ENCODE peak calls at places on chromosomes 4 and X, in eight cellular contexts. R is endothelial cell of umbilical vein, N is transverse colon, V is endodermal cell, Z is hepatocyte, H is cardiac muscle cell, F is IMR-90, T is stomach. A is an unnamed sample. For H3K4me1, the result is how much of the 10 kb centered on the place peaks cover.

GRCh38 chrX:7435822-7436221 is 287.9 kb upstream of the PUDP start:
- DNase-seq in R (no peak), N (no peak), V (no peak), Z (no peak), H (no peak), F (no peak), T (no peak), A (no peak)

GRCh38 chr4:33386761-33387160 is 2666.6 kb downstream of the PCDH7 start:
- DNase-seq in R (no peak), N (no peak), V (no peak), Z (no peak), H (peak), F (no peak), T (no peak), A (no peak)

GRCh38 chrX:13506574-13506973 is 62.8 kb upstream of the EGFL6 start:
- DNase-seq in R (peak), N (peak), V (peak), Z (peak), H (peak), F (peak), T (peak), A (peak)

GRCh38 chr4:56326363-56326762 is 60.9 kb downstream of the AASDH start:
- DNase-seq in R (peak), N (no peak), V (no peak), Z (no peak), H (peak), F (peak), T (no peak), A (no peak)

GRCh38 chrX:151871244-151871643 is 41.4 kb upstream of the MAGEA4 start:
- DNase-seq in R (peak), N (no peak), V (no peak), Z (no peak), H (peak), F (peak), T (no peak), A (no peak)

GRCh38 chr4:10173754-10174749 is 57.5 kb upstream of the WDR1 start:
- DNase-seq in R (no peak), N (peak), V (no peak), Z (peak), H (peak), F (no peak), T (peak), A (no peak)

GRCh38 chrX:152936306-152936705 is 38.4 kb downstream of the ZNF185 start:
- DNase-seq in R (no peak), N (no peak), V (no peak), Z (no peak), H (no peak), F (no peak), T (no peak), A (no peak)

GRCh38 chrX:6990552-6991193 is 156.8 kb upstream of the STS start:
- DNase-seq in R (no peak), N (no peak), V (no peak), Z (no peak), H (no peak), F (no peak), T (no peak), A (no peak)

GRCh38 chr4:18571252-18571885 is 549.8 kb upstream of the LCORL start:
- DNase-seq in R (peak), N (no peak), V (no peak), Z (no peak), H (no peak), F (no peak), T (no peak), A (no peak)

GRCh38 chrX:29042341-29042740 is 455.1 kb downstream of the IL1RAPL1 start:
- DNase-seq in R (peak), N (no peak), V (no peak), Z (no peak), H (no peak), F (no peak), T (no peak), A (no peak)

GRCh38 chr4:145234086-145234694 is 53.8 kb upstream of the OTUD4 start:
- DNase-seq in R (peak), N (peak), V (peak), Z (peak), H (peak), F (peak), T (peak), A (peak)

GRCh38 chrX:103913356-103914020 is 48.9 kb upstream of the TMSB15B start:
- DNase-seq in R (no peak), N (no peak), V (peak), Z (no peak), H (peak), F (peak), T (no peak), A (no peak)

GRCh38 chr4:25417014-25417413 is 40.0 kb downstream of the ANAPC4 start:
- DNase-seq in R (no peak), N (no peak), V (no peak), Z (no peak), H (no peak), F (no peak), T (no peak), A (no peak)

GRCh38 chr4:87077834-87078585 is 142.4 kb downstream of the KLHL8 start:
- DNase-seq in R (peak), N (no peak), V (no peak), Z (no peak), H (peak), F (no peak), T (no peak), A (no peak)

GRCh38 chr4:145815626-145816025 is 123.0 kb downstream of the ZNF827 start:
- DNase-seq in R (no peak), N (no peak), V (no peak), Z (no peak), H (no peak), F (peak), T (no peak), A (no peak)

GRCh38 chrX:39008554-39008953 is 207.3 kb downstream of the MID1IP1 start:
- DNase-seq in R (no peak), N (no peak), V (no peak), Z (no peak), H (no peak), F (no peak), T (no peak), A (no peak)

GRCh38 chr4:72295966-72296557 is 264.3 kb downstream of the NPFFR2 start:
- DNase-seq in R (peak), N (no peak), V (no peak), Z (peak), H (peak), F (peak), T (no peak), A (no peak)

GRCh38 chr4:138177278-138177968 is 64.7 kb downstream of the SLC7A11 start:
- DNase-seq in R (no peak), N (no peak), V (no peak), Z (no peak), H (no peak), F (no peak), T (no peak), A (no peak)

GRCh38 chr4:40199999-40200880 is 3.4 kb downstream of the RHOH start:
- DNase-seq in R (no peak), N (peak), V (no peak), Z (no peak), H (no peak), F (peak), T (peak), A (peak)

GRCh38 chrX:147912093-147912801 is 528 bp downstream of the FMR1 start:
- DNase-seq in R (peak), N (peak), V (peak), Z (peak), H (peak), F (peak), T (peak), A (peak)

GRCh38 chrX:92232182-92232581 is 453.0 kb downstream of the PCDH11X start:
- DNase-seq in R (no peak), N (no peak), V (no peak), Z (peak), H (peak), F (peak), T (no peak), A (no peak)

GRCh38 chr4:110514889-110515479 is 39.0 kb downstream of the ENPEP start:
- DNase-seq in R (peak), N (no peak), V (no peak), Z (peak), H (peak), F (peak), T (no peak), A (no peak)

GRCh38 chr4:13654158-13654797 is 26.8 kb upstream of the BOD1L1 start:
- DNase-seq in R (peak), N (peak), V (peak), Z (peak), H (peak), F (peak), T (peak), A (peak)

GRCh38 chr4:157819693-157820464 is 352.9 kb downstream of the GASK1B start:
- DNase-seq in R (no peak), N (no peak), V (no peak), Z (no peak), H (no peak), F (no peak), T (no peak), A (no peak)

GRCh38 chr4:32268949-32269348 is 1548.8 kb downstream of the PCDH7 start:
- DNase-seq in R (peak), N (no peak), V (no peak), Z (no peak), H (peak), F (no peak), T (no peak), A (no peak)

GRCh38 chr4:15695764-15696163 is 7.1 kb upstream of the BST1 start:
- DNase-seq in R (no peak), N (no peak), V (no peak), Z (no peak), H (no peak), F (no peak), T (no peak), A (no peak)

GRCh38 chrX:31527455-31528126 is 455.8 kb upstream of the FTHL17 start:
- DNase-seq in R (peak), N (no peak), V (no peak), Z (no peak), H (no peak), F (no peak), T (no peak), A (no peak)

GRCh38 chrX:27336466-27337091 is 126.6 kb downstream of the PPP4R3C start:
- DNase-seq in R (peak), N (peak), V (peak), Z (peak), H (peak), F (peak), T (peak), A (no peak)

GRCh38 chr4:5887011-5887360 is 5.9 kb downstream of the CRMP1 start:
- DNase-seq in R (no peak), N (no peak), V (no peak), Z (no peak), H (no peak), F (no peak), T (no peak), A (no peak)

GRCh38 chr4:153758136-153758535 is 1.7 kb downstream of the RNF175 start:
- DNase-seq in R (no peak), N (no peak), V (peak), Z (no peak), H (no peak), F (no peak), T (no peak), A (no peak)

GRCh38 chrX:39196192-39197102 is 395.2 kb downstream of the MID1IP1 start:
- DNase-seq in R (no peak), N (peak), V (peak), Z (no peak), H (peak), F (peak), T (peak), A (peak)

GRCh38 chrX:107563851-107564250 is 64.5 kb upstream of the PRPS1 start:
- DNase-seq in R (no peak), N (no peak), V (peak), Z (no peak), H (no peak), F (no peak), T (no peak), A (no peak)

GRCh38 chr4:120070191-120070590 is 3.5 kb upstream of the MAD2L1 start:
- DNase-seq in R (peak), N (no peak), V (no peak), Z (no peak), H (no peak), F (peak), T (no peak), A (no peak)

GRCh38 chrX:12951590-12951965 is 23.3 kb upstream of the TMSB4X start:
- DNase-seq in R (no peak), N (no peak), V (no peak), Z (no peak), H (no peak), F (no peak), T (no peak), A (peak)

GRCh38 chr4:139331185-139331584 is 28.9 kb upstream of the NDUFC1 start:
- DNase-seq in R (no peak), N (no peak), V (no peak), Z (no peak), H (peak), F (no peak), T (no peak), A (no peak)

GRCh38 chrX:124736553-124737240 is 390.3 kb downstream of the SH2D1A start:
- DNase-seq in R (no peak), N (no peak), V (peak), Z (no peak), H (no peak), F (no peak), T (no peak), A (peak)

GRCh38 chr4:30295652-30296051 is 424.5 kb upstream of the PCDH7 start:
- DNase-seq in R (no peak), N (no peak), V (peak), Z (no peak), H (no peak), F (no peak), T (no peak), A (no peak)

GRCh38 chrX:2445662-2446623 is 54.8 kb downstream of the DHRSX start:
- DNase-seq in R (no peak), N (no peak), V (no peak), Z (no peak), H (no peak), F (no peak), T (no peak), A (no peak)

GRCh38 chrX:937391-937790 is 275.1 kb downstream of the CRLF2 start:
- DNase-seq in R (no peak), N (no peak), V (no peak), Z (no peak), H (no peak), F (no peak), T (no peak), A (no peak)
- H3K4me1 ChIP-seq in R (under half), N (under half), V (under half), Z (under half), H (under half), F (under half), T (under half), A (under half)

GRCh38 chr4:2828758-2829181 is 14.9 kb upstream of the ADD1 start:
- DNase-seq in R (no peak), N (no peak), V (no peak), Z (no peak), H (no peak), F (no peak), T (no peak), A (no peak)

GRCh38 chr4:2825184-2825506 is 18.5 kb upstream of the ADD1 start:
- DNase-seq in R (no peak), N (no peak), V (no peak), Z (no peak), H (no peak), F (no peak), T (no peak), A (no peak)

GRCh38 chr4:2827874-2828751 is 15.5 kb upstream of the ADD1 start:
- DNase-seq in R (no peak), N (no peak), V (no peak), Z (no peak), H (no peak), F (no peak), T (no peak), A (no peak)

GRCh38 chr4:2825740-2826139 is 17.9 kb upstream of the ADD1 start:
- DNase-seq in R (no peak), N (no peak), V (no peak), Z (no peak), H (no peak), F (no peak), T (no peak), A (no peak)

DNA sequence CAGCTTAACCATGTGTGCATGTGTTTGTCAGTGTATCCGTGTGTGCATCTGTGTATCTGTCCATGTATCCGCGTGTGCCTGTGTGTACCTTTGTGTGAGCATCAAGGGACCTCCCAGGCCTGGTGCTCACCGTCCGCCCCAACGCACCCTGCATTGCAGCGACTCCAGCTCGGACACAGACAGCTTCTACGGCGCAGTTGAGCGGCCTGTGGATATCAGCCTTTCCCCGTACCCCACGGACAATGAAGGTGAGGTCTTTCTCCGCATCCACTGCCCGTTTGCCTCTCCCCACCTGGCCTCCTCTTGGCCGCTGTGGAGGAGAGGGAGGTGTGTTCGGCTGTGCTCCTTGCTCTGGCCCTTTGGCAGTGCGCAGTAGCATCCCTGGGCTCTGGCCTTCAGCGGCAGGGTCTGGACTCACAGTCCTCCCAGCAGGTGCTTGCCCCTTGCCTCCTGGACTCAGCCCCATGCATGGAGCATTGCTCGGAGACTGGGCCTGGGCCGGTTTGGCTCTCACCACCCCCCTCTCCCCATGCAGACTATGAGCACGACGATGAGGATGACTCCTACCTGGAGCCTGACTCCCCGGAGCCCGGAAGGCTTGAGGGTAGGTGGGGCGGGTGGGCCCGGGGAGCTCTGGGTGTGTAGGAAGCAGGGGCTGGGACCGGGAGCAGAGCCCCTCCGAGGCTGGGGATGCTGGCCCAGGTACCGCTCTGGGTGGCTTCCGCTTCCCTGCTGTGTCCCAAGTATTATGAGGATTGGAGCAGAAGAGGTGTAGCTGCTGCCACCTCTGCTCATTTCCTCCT is 16.4 kb upstream of the ADD1 start:
- DNase-seq in R (no peak), N (no peak), V (no peak), Z (no peak), H (no peak), F (no peak), T (no peak), A (no peak)
- TF ChIP-seq CTCF in R (no peak), N (no peak), V (no peak), Z (no peak), H (no peak), F (no peak), T (no peak), A (no peak)

GRCh38 chr4:124943145-124943889 is 230.8 kb upstream of the ANKRD50 start:
- DNase-seq in R (no peak), N (no peak), V (no peak), Z (no peak), H (peak), F (no peak), T (no peak), A (no peak)
- H3K4me1 ChIP-seq in R (half or more), N (under half), V (under half), Z (under half), H (under half), F (under half), T (under half), A (under half)

DNA sequence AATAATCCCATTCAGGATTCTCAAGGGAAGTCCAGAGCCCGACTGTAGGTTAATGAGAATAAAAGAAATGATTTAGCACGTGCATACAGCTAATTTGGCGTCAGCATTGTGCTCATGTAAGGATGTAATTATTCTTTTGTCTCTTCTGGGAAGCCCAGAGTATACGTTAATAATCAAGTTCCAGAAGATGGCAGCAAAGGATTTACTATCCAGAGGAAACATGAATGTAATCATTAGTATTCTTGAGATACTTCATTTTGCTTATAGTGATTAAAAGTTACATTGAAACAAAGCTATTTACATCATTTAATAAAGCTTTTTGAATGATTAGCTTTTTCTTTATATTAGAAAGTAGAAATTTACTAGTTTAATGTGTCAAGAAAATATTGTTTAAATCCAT is 27.1 kb upstream of the MAP9 start:
- DNase-seq in R (peak), N (no peak), V (no peak), Z (peak), H (peak), F (peak), T (no peak), A (no peak)
- TF ChIP-seq CTCF in R (peak), N (no peak), V (peak), Z (peak), H (peak), F (peak), T (no peak), A (no peak)

GRCh38 chr4:143403551-143403816 is 66.8 kb downstream of the GAB1 start:
- DNase-seq in R (no peak), N (no peak), V (no peak), Z (no peak), H (no peak), F (no peak), T (no peak), A (no peak)
- H3K4me1 ChIP-seq in R (under half), N (under half), V (under half), Z (under half), H (under half), F (under half), T (under half), A (under half)

DNA sequence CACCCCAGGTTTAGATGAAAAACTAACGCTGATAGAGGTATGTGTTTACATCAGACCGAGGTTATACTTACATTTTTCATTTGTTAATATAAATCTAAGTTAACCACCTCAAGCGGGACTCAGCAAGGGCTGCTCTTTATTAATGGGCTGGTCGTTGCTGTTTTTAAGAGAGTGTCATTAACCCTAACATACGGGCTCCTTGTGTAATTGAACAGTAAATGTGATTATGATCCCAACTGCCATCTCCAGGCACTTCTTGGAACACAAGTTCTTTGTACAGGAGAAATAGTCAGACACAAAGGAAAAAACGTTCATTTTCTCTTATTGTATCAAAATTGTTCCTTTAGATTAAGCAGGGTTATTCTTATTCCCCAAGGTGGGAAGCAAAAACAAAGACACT is 95.7 kb downstream of the RASL11B start:
- DNase-seq in R (no peak), N (no peak), V (no peak), Z (no peak), H (no peak), F (peak), T (no peak), A (no peak)
- TF ChIP-seq CTCF in R (no peak), N (no peak), V (no peak), Z (no peak), H (no peak), F (no peak), T (no peak), A (no peak)

GRCh38 chrX:23822397-23822796 is 39.4 kb downstream of the SAT1 start:
- DNase-seq in R (no peak), N (peak), V (no peak), Z (peak), H (no peak), F (peak), T (no peak), A (no peak)
- H3K4me1 ChIP-seq in R (under half), N (under half), V (under half), Z (under half), H (under half), F (under half), T (under half), A (under half)

A was measured in CD8-positive, alpha-beta T cell.